ENCODE peak calls at places on chromosomes 4 and X, in eight cellular contexts. Q is AG08395; W is choroid plexus epithelial cell; V is ELF-1; A is activated gamma-delta T cell treated with Interleukin-2 at 50 U/mL for 16 hours; J is stimulated activated CD8-positive, alpha-beta memory T cell treated with anti-CD3 and anti-CD28 coated beads, Interleukin-15, amount 100 ng/mL, for 4 hours; S is AG09319; O is C1 segment of cervical spinal cord. T is an unnamed sample.

GRCh38 chr4:153151535-153152452 is 52.4 kb upstream of the TRIM2 start:
- DNase-seq in O (no peak), S (no peak), V (peak; percentile 89), W (peak; percentile 79), J (no peak), A (no peak), Q (no peak), T (no peak)

GRCh38 chrX:100606753-100607152 is 22.0 kb downstream of the TNMD start:
- DNase-seq in A (no peak), O (no peak), J (no peak), V (no peak), Q (no peak), W (no peak), S (no peak), T (no peak)

GRCh38 chrX:10325606-10326005 is 168.8 kb downstream of the CLCN4 start:
- DNase-seq in Q (no peak), W (peak; percentile 77), V (no peak), O (no peak), J (no peak), A (no peak), S (no peak), T (no peak)

GRCh38 chr4:168866635-168867034 is 143.4 kb downstream of the CBR4 start:
- DNase-seq in O (no peak), A (no peak), S (no peak), V (no peak), W (no peak), J (no peak), Q (no peak), T (no peak)

GRCh38 chrX:28802625-28803024 is 215.4 kb downstream of the IL1RAPL1 start:
- DNase-seq in O (no peak), S (no peak), J (no peak), W (peak; percentile 13), Q (no peak), A (no peak), V (no peak), T (no peak)

GRCh38 chr4:26822546-26822945 is 38.1 kb upstream of the STIM2 start:
- DNase-seq in V (no peak), S (no peak), O (no peak), Q (no peak), W (no peak), A (no peak), J (no peak), T (no peak)

GRCh38 chr4:113452868-113453620 is 308.5 kb downstream of the CAMK2D start:
- DNase-seq in Q (no peak), V (peak; percentile 72), W (peak; percentile 96), A (no peak), S (no peak), O (no peak), J (no peak), T (no peak)

GRCh38 chrX:134484039-134484438 is 24.1 kb downstream of the HPRT1 start:
- DNase-seq in J (no peak), V (no peak), S (no peak), O (no peak), W (peak; percentile 75), A (no peak), Q (peak; percentile 42), T (no peak)

GRCh38 chr4:165208741-165209388 is 1.5 kb downstream of the KLHL2 start:
- DNase-seq in Q (no peak), V (no peak), J (no peak), S (no peak), O (no peak), A (peak; percentile 7), W (peak; percentile 24), T (no peak)

GRCh38 chr4:93748943-93749342 is 79.6 kb upstream of the ATOH1 start:
- DNase-seq in W (no peak), S (no peak), O (no peak), Q (no peak), J (no peak), V (no peak), A (no peak), T (no peak)

GRCh38 chrX:70196961-70197805 is 19.9 kb downstream of the DGAT2L6 start:
- DNase-seq in O (no peak), A (peak; percentile 63), W (peak; percentile 73), S (peak; percentile 7), V (peak; percentile 64), J (peak; percentile 2), Q (peak; percentile 22), T (no peak)

T was measured in right atrium auricular region.